ENCODE peak calls at places on chromosomes 6 and 20, in seven cellular contexts. E is GM10248, W is NCI-H1105, A is activated T-cell treated with anti-CD3 and anti-CD28 coated beads for 48 hours, V is tibial nerve, B is NCI-H524, D is fibroblast of the conjunctiva. X is an unnamed sample.
A peak's percentile ranks its signal among the peaks of the same experiment; 100 is the strongest.

GRCh38 chr6:111689946-111690345 is 84.3 kb upstream of the TRAF3IP2 start:
- DNase-seq in B (no peak), A (no peak), E (no peak), D (no peak), W (no peak), V (no peak), X (no peak)

GRCh38 chr6:140445474-140446004 is 1071.1 kb upstream of the CITED2 start:
- DNase-seq in E (no peak), A (no peak), D (no peak), B (no peak), W (no peak), V (no peak), X (peak; percentile 57)

GRCh38 chr6:121959501-121959900 is 440.0 kb upstream of the HSF2 start:
- DNase-seq in V (no peak), D (no peak), A (no peak), W (no peak), E (no peak), B (no peak), X (peak; percentile 23)

GRCh38 chr6:88730602-88731001 is 232.8 kb downstream of the RNGTT start:
- DNase-seq in D (no peak), W (no peak), V (no peak), E (no peak), B (no peak), A (no peak), X (peak; percentile 98)

GRCh38 chr20:4740774-4741431 is 19.2 kb downstream of the PRND start:
- DNase-seq in V (peak; percentile 52), W (peak; percentile 14), E (peak; percentile 59), A (peak; percentile 43), D (no peak), B (peak; percentile 43), X (peak; percentile 85)

GRCh38 chr20:41617059-41617921 is 887 bp downstream of the CHD6 start:
- DNase-seq in D (no peak), A (peak; percentile 15), E (peak; percentile 46), W (peak; percentile 36), V (no peak), B (no peak), X (peak; percentile 45)

GRCh38 chr20:3275064-3275935 is 36.3 kb upstream of the SLC4A11 start:
- DNase-seq in B (no peak), A (no peak), E (no peak), D (no peak), W (no peak), V (no peak), X (no peak)

GRCh38 chr20:59078231-59078630 is 35.6 kb upstream of the PRELID3B start:
- DNase-seq in D (no peak), W (no peak), B (no peak), A (no peak), V (no peak), E (no peak), X (no peak)

GRCh38 chr20:36036688-36037087 is 68.3 kb downstream of the CNBD2 start:
- DNase-seq in B (no peak), W (no peak), E (no peak), V (no peak), D (no peak), A (no peak), X (peak; percentile 21)

GRCh38 chr6:21595265-21595950 is 1.9 kb downstream of the SOX4 start:
- DNase-seq in A (no peak), W (peak; percentile 68), V (peak; percentile 18), D (no peak), E (peak; percentile 33), B (no peak), X (peak; percentile 64)

GRCh38 chr6:102984360-102984759 is 1590.9 kb downstream of the GRIK2 start:
- DNase-seq in E (no peak), B (no peak), W (no peak), V (no peak), A (no peak), D (no peak), X (no peak)

GRCh38 chr6:44512868-44513641 is 125.5 kb downstream of the CDC5L start:
- DNase-seq in B (no peak), V (no peak), E (no peak), W (no peak), A (no peak), D (no peak), X (no peak)

GRCh38 chr6:133553652-133554051 is 312.5 kb downstream of the EYA4 start:
- DNase-seq in E (peak; percentile 25), A (no peak), V (no peak), D (peak; percentile 67), B (peak; percentile 45), W (peak; percentile 9), X (peak; percentile 67)

GRCh38 chr6:36906539-36906938 is 20.8 kb downstream of the C6orf89 start:
- DNase-seq in E (no peak), W (peak; percentile 87), A (no peak), D (no peak), V (no peak), B (no peak), X (no peak)

GRCh38 chr6:133610271-133610840 is 278.6 kb upstream of the TCF21 start:
- DNase-seq in B (no peak), V (no peak), W (no peak), D (no peak), A (no peak), E (no peak), X (no peak)

GRCh38 chr6:128316258-128316952 is 204.0 kb downstream of the PTPRK start:
- DNase-seq in B (no peak), D (no peak), W (no peak), A (no peak), V (no peak), E (no peak), X (no peak)

GRCh38 chr6:95519228-95520037 is 57.9 kb upstream of the MANEA start:
- DNase-seq in D (no peak), V (no peak), W (no peak), E (no peak), A (no peak), B (no peak), X (no peak)